ENCODE peak calls at places on chromosomes 5 and 9, in five cellular contexts. D is stimulated activated CD4-positive, alpha-beta T cell treated with anti-CD3 and anti-CD28 coated beads, Interleukin-2, amount 100 ng/mL, for 48 hours; R is NCI-H748 treated with DMSO at 0.1 percent for 48 hours; I is neural crest cell; H is NCI-H187 treated with DMSO at 0.1 percent for 48 hours. M is an unnamed sample.

GRCh38 chr9:120436937-120437592 is 142.9 kb downstream of the CDK5RAP2 start:
- DNase-seq in H (no peak), R (no peak), D (no peak), I (no peak), M (no peak)

GRCh38 chr5:35198681-35199080 is 31.6 kb downstream of the PRLR start:
- DNase-seq in D (no peak), H (no peak), I (no peak), R (no peak), M (no peak)

GRCh38 chr9:8730618-8731017 is 931.0 kb upstream of the DMAC1 start:
- DNase-seq in I (no peak), D (no peak), R (no peak), H (no peak), M (no peak)

GRCh38 chr9:38066167-38066906 is 2.7 kb downstream of the SHB start:
- DNase-seq in H (no peak), R (no peak), D (no peak), I (no peak), M (no peak)

GRCh38 chr9:132108728-132109127 is 29.1 kb upstream of the MED27 start:
- DNase-seq in H (no peak), I (no peak), R (no peak), D (no peak), M (no peak)

GRCh38 chr5:28414619-28415018 is 1376.2 kb upstream of the CDH9 start:
- DNase-seq in I (no peak), R (no peak), H (no peak), D (no peak), M (no peak)

GRCh38 chr5:157761690-157762611 is 18.4 kb downstream of the LSM11 start:
- DNase-seq in R (peak), D (no peak), I (peak), H (peak), M (peak)

GRCh38 chr9:110141118-110141797 is 66.7 kb downstream of the C9orf152 start:
- DNase-seq in I (no peak), R (no peak), D (no peak), H (no peak), M (no peak)

GRCh38 chr9:7342229-7342628 is 457.3 kb downstream of the DMAC1 start:
- DNase-seq in R (no peak), D (no peak), H (no peak), I (no peak), M (no peak)

GRCh38 chr5:53260446-53260845 is 150.9 kb upstream of the MOCS2 start:
- DNase-seq in D (no peak), R (no peak), H (no peak), I (no peak), M (no peak)

GRCh38 chr5:154159343-154159742 is 31.2 kb upstream of the GALNT10 start:
- DNase-seq in R (no peak), H (no peak), I (no peak), D (no peak), M (no peak)

GRCh38 chr5:150628936-150629485 is 11.4 kb upstream of the SYNPO start:
- DNase-seq in D (no peak), I (no peak), H (no peak), R (no peak), M (no peak)

GRCh38 chr9:3751125-3751758 is 225.4 kb upstream of the RFX3 start:
- DNase-seq in R (no peak), H (no peak), D (no peak), I (no peak), M (no peak)

GRCh38 chr9:106438928-106439327 is 424.0 kb upstream of the ZNF462 start:
- DNase-seq in I (no peak), R (no peak), H (no peak), D (no peak), M (no peak)

GRCh38 chr9:130868230-130868629 is 28.4 kb downstream of the QRFP start:
- DNase-seq in I (no peak), R (no peak), D (no peak), H (no peak), M (no peak)

GRCh38 chr5:148913985-148914421 is 87.6 kb downstream of the ADRB2 start:
- DNase-seq in R (no peak), I (no peak), D (no peak), H (no peak), M (no peak)

GRCh38 chr5:91109634-91110033 is 273.5 kb downstream of the ARRDC3 start:
- DNase-seq in D (no peak), H (no peak), I (no peak), R (no peak), M (no peak)

GRCh38 chr9:134647359-134648115 is 5.9 kb downstream of the COL5A1 start:
- DNase-seq in H (no peak), I (no peak), D (no peak), R (no peak), M (no peak)

GRCh38 chr5:36887532-36887931 is 11.0 kb downstream of the NIPBL start:
- DNase-seq in I (no peak), D (no peak), R (no peak), H (no peak), M (no peak)

GRCh38 chr9:106420511-106420944 is 442.4 kb upstream of the ZNF462 start:
- DNase-seq in I (no peak), D (no peak), R (no peak), H (no peak), M (no peak)

GRCh38 chr5:138803935-138804334 is 50.7 kb downstream of the CTNNA1 start:
- DNase-seq in H (no peak), D (no peak), I (no peak), R (no peak), M (no peak)

GRCh38 chr9:26260238-26260637 is 582.0 kb upstream of the TUSC1 start:
- DNase-seq in I (no peak), H (no peak), R (no peak), D (no peak), M (no peak)

GRCh38 chr5:126508251-126508961 is 85.2 kb downstream of the GRAMD2B start:
- DNase-seq in H (no peak), R (no peak), D (no peak), I (no peak), M (no peak)

GRCh38 chr9:135456436-135457104 is 23.0 kb upstream of the PPP1R26 start:
- DNase-seq in R (no peak), H (no peak), D (no peak), I (no peak), M (no peak)

GRCh38 chr5:37859805-37860204 is 20.0 kb upstream of the GDNF start:
- DNase-seq in H (no peak), I (no peak), D (no peak), R (no peak), M (no peak)

GRCh38 chr9:93861736-93862358 is 93.3 kb downstream of the BARX1 start:
- DNase-seq in I (no peak), D (no peak), R (no peak), H (no peak), M (no peak)

GRCh38 chr5:136038635-136039034 is 9.8 kb downstream of the TGFBI start:
- DNase-seq in H (no peak), I (no peak), D (no peak), R (no peak), M (no peak)

GRCh38 chr5:34057118-34057517 is 14.1 kb upstream of the C1QTNF3 start:
- DNase-seq in H (no peak), D (no peak), R (no peak), I (no peak), M (no peak)

GRCh38 chr5:143569213-143569663 is 165.8 kb upstream of the NR3C1 start:
- DNase-seq in R (no peak), H (no peak), I (no peak), D (no peak), M (no peak)

GRCh38 chr9:81526587-81526986 is 162.8 kb downstream of the TLE1 start:
- DNase-seq in H (no peak), R (no peak), D (no peak), I (no peak), M (no peak)

GRCh38 chr5:163089233-163089632 is 348.2 kb upstream of the CCNG1 start:
- DNase-seq in R (no peak), H (no peak), D (no peak), I (no peak), M (no peak)